ENCODE peak calls at places on chromosome 15, in five cellular contexts. D is CD4-positive, CD25-positive, alpha-beta regulatory T cell; V is endothelial cell of umbilical vein; X is sigmoid colon; N is stomach. C is an unnamed sample. For H3K36me3 and H3K4me1, the result is how much of the 10 kb centered on the place peaks cover.

GRCh38 chr15:75097939-75098338 is 74.5 kb downstream of the PPCDC start:
- DNase-seq in D (no peak), V (no peak), X (no peak), N (no peak), C (no peak)

GRCh38 chr15:63605036-63605435 is 7.8 kb downstream of the FBXL22 start:
- DNase-seq in V (no peak), N (no peak), D (no peak), X (no peak), C (no peak)

GRCh38 chr15:63354771-63355650 is 26.6 kb downstream of the CA12 start:
- DNase-seq in N (no peak), D (no peak), X (peak), V (no peak), C (peak)

GRCh38 chr15:29822100-29822684 is at the start of gene TJP1:
- DNase-seq in X (peak), D (no peak), N (peak), V (peak), C (peak)

GRCh38 chr15:76235186-76235826 is 76.0 kb downstream of the ETFA start:
- DNase-seq in V (peak), D (peak), N (no peak), X (no peak), C (no peak)

GRCh38 chr15:72220678-72221077 is 10.3 kb downstream of the PKM start:
- DNase-seq in D (no peak), N (no peak), X (no peak), V (no peak), C (no peak)

GRCh38 chr15:98433856-98434255 is 214.5 kb upstream of the IGF1R start:
- DNase-seq in V (no peak), D (no peak), X (no peak), N (no peak), C (no peak)

GRCh38 chr15:70154440-70155347 is 57.0 kb upstream of the TLE3 start:
- DNase-seq in X (peak), D (no peak), N (no peak), V (peak), C (no peak)

GRCh38 chr15:57866149-57866736 is 159.7 kb downstream of the POLR2M start:
- DNase-seq in N (peak), V (peak), D (peak), X (no peak), C (peak)

GRCh38 chr15:44591326-44591725 is 54.4 kb downstream of the EIF3J start:
- DNase-seq in N (no peak), V (no peak), D (no peak), X (no peak), C (no peak)

GRCh38 chr15:65050270-65050669 is 5.1 kb downstream of the SLC51B start:
- DNase-seq in V (no peak), N (no peak), D (no peak), X (no peak), C (no peak)

GRCh38 chr15:41868321-41868720 is 25.5 kb downstream of the SPTBN5 start:
- DNase-seq in N (no peak), D (no peak), V (no peak), X (no peak), C (no peak)

GRCh38 chr15:65101891-65102708 is 12.9 kb downstream of the UBAP1L start:
- DNase-seq in X (peak), D (no peak), V (no peak), N (no peak), C (no peak)

GRCh38 chr15:40536501-40536900 is 28.3 kb downstream of the CCDC32 start:
- DNase-seq in V (no peak), X (no peak), D (no peak), N (no peak), C (no peak)

GRCh38 chr15:60994842-60995495 is 234.1 kb downstream of the RORA start:
- DNase-seq in N (no peak), D (no peak), V (peak), X (no peak), C (no peak)

GRCh38 chr15:39195988-39196486 is 384.8 kb upstream of the THBS1 start:
- DNase-seq in X (no peak), V (peak), D (no peak), N (no peak), C (no peak)

GRCh38 chr15:82944840-82945239 is 7.7 kb downstream of the HOMER2 start:
- DNase-seq in N (no peak), X (no peak), D (no peak), V (no peak), C (no peak)

GRCh38 chr15:62569460-62570404 is 404.6 kb upstream of the C2CD4B start:
- DNase-seq in X (no peak), N (peak), V (no peak), D (no peak), C (peak)

GRCh38 chr15:38696120-38696727 is 131.6 kb upstream of the RASGRP1 start:
- DNase-seq in D (peak), N (peak), X (no peak), V (no peak), C (peak)

GRCh38 chr15:68343579-68344225 is 66.2 kb downstream of the FEM1B start:
- DNase-seq in D (no peak), V (no peak), X (no peak), N (no peak), C (no peak)
- H3K36me3 ChIP-seq in D (under half), V (under half), X (under half), N (under half), C (under half)

GRCh38 chr15:84942456-84942855 is 39.2 kb upstream of the PDE8A start:
- DNase-seq in D (no peak), V (no peak), N (no peak), X (peak), C (no peak)

GRCh38 chr15:84937144-84937543 is 44.5 kb upstream of the PDE8A start:
- DNase-seq in V (no peak), D (no peak), X (peak), N (no peak), C (no peak)

GRCh38 chr15:84938726-84939125 is 42.9 kb upstream of the PDE8A start:
- DNase-seq in X (no peak), V (no peak), D (no peak), N (no peak), C (no peak)

GRCh38 chr15:84944311-84944710 is 37.3 kb upstream of the PDE8A start:
- DNase-seq in V (no peak), X (peak), D (no peak), N (no peak), C (no peak)

DNA sequence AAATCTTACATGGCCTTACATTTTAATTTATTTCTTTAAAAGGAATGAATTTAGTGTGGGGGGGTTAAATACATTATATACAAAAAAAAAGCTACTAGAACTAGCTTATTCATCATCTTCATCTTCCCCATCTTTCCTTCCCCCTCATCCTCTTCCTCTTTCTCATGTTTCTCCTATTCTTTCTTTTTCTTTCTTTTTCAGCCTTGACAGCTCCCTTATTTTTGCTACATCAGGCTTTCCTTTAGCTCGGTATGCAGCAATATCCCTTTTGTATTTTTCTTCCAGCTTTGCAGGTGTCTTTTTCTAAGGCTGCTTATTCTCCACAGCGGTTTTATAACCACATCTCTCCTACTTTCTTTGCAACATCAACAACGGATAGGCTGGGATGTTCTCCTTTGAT is 41.3 kb upstream of the PDE8A start:
- DNase-seq in D (no peak), V (no peak), X (no peak), N (no peak), C (no peak)
- H3K4me1 ChIP-seq in D (under half), V (under half), X (under half), N (under half), C (under half)

GRCh38 chr15:81050259-81050658 is 49.5 kb downstream of the TLNRD1 start:
- DNase-seq in D (no peak), V (no peak), N (no peak), X (no peak), C (no peak)

GRCh38 chr15:81047948-81048347 is 47.2 kb downstream of the TLNRD1 start:
- DNase-seq in V (no peak), X (no peak), N (no peak), D (no peak), C (no peak)

GRCh38 chr15:81052046-81052445 is 51.3 kb downstream of the TLNRD1 start:
- DNase-seq in X (no peak), N (no peak), V (no peak), D (peak), C (no peak)

GRCh38 chr15:81050806-81051205 is 50.1 kb downstream of the TLNRD1 start:
- DNase-seq in N (no peak), X (no peak), D (peak), V (no peak), C (no peak)

DNA sequence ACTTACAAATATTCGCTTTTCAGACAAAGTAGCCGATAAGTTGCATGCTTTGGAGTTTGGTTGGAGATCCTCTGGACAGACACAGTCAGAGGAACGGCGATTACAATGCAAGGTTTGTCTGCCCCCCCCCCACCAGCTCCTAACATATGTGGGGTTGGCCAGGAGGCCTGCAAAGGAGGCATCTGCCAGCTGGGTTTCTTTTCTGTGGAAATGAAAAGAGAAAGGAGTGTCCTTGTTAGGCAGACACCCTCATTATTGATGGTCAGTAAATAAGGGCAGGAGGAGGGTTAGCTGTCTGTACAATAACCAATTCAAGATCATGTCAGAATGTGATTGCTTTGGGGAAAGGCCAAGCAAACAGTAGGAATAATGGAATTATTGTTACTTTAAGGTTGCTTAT is 49.1 kb downstream of the TLNRD1 start:
- DNase-seq in V (no peak), X (no peak), N (no peak), D (no peak), C (no peak)
- H3K36me3 ChIP-seq in V (under half), X (under half), N (under half), D (under half), C (under half)

GRCh38 chr15:78673917-78674444 is 33.0 kb upstream of the CHRNB4 start:
- DNase-seq in N (no peak), V (no peak), D (no peak), X (no peak), C (no peak)
- H3K4me1 ChIP-seq in N (under half), V (under half), D (under half), X (under half), C (under half)

GRCh38 chr15:22942306-22942855 is 37.8 kb downstream of the CYFIP1 start:
- DNase-seq in D (no peak), V (no peak), X (peak), N (no peak), C (no peak)

GRCh38 chr15:22941179-22941578 is 39.0 kb downstream of the CYFIP1 start:
- DNase-seq in N (no peak), X (peak), V (no peak), D (no peak), C (no peak)

GRCh38 chr15:22939652-22940061 is 40.5 kb downstream of the CYFIP1 start:
- DNase-seq in D (no peak), V (no peak), N (no peak), X (no peak), C (no peak)

GRCh38 chr15:22936577-22937472 is 43.3 kb downstream of the CYFIP1 start:
- DNase-seq in V (no peak), N (no peak), X (no peak), D (peak), C (no peak)

DNA sequence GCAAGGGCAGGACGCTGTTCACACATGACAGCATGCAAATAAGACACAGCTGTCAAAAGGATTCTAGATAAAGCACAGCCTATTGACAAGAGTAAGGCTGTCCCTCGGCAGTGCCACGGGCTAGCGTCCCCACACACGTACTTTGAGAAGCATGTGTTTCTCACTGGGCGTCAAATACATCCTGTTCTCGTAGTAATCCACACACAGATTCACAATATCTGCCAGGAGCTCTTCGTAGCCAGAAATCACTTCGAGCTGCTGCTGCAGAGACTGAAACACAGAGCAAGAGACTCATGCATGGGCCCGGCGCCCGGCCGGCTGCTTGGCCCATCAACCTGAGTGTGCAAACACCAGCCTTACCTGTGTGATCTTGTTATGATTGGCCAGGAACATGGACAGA is 41.1 kb downstream of the CYFIP1 start:
- DNase-seq in N (no peak), D (no peak), V (no peak), X (no peak), C (no peak)
- H3K36me3 ChIP-seq in N (half or more), D (under half), V (under half), X (under half), C (under half)

GRCh38 chr15:51924146-51925068 is 47.2 kb downstream of the LEO1 start:
- DNase-seq in V (no peak), D (no peak), N (peak), X (no peak), C (no peak)
- H3K4me1 ChIP-seq in V (under half), D (under half), N (under half), X (under half), C (under half)

DNA sequence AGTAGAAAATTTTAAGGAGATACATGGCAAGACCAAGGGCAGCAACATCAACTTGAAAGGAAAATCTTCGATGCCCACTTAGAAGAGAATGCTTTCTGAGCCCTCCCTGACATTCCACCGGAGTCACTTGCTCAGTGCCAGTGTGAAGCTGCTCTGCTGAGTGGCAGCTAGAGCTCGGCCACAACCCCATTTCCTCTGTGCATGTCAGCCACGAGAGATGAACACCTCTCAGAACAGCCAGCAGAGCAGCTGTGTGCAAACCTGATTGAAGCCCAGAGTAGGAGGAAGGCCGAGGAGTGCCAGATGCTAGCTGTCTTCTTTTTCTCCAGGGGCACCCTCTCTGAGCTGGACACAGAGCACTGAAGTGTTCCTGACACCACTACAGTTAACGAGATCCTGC is 12.2 kb downstream of the TARS3 start:
- DNase-seq in X (no peak), N (no peak), V (no peak), D (no peak), C (no peak)
- H3K36me3 ChIP-seq in X (under half), N (half or more), V (under half), D (half or more), C (under half)

DNA sequence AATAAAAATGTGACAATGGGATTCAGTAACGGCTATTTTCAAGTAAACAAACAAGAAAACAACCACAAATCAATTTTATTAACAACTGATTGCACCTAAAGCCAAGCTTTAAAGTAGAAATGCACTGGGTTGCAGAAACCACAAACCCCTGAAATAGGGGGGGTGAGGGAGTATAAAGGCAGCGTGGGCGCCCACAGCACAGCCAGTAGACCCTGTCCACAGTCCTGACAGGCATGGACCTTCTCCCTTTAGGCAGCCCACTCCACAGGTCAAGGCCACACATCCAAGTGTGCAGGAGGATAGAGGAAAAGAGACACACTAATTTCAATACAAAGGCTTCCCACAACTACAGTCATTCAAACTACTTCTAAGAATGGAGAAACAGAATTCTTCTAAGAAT is 48.8 kb downstream of the CHSY1 start:
- DNase-seq in V (no peak), N (no peak), X (no peak), D (peak), C (no peak)
- H3K4me1 ChIP-seq in V (under half), N (under half), X (under half), D (half or more), C (under half)

DNA sequence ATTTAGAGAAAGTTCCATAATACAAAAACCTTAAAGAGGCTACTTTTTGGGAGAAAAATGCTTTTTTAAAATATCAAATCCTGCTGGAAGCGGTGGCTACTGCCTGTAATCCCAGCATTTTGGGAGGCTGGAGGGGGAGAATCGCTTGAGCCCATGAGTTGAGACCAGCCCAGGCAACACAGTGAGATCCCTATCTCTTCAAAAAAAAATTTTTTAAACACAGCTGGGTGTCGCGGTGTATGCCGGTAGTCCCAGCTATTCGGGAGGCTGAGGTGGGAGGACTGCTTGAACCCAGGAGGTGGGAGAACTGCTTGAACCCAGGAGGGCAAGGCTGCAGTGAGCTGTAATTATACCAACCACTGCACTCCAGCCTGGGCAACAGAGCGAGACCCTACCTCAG is 14.2 kb downstream of the SLTM start:
- DNase-seq in X (no peak), N (no peak), D (no peak), V (no peak), C (no peak)
- H3K36me3 ChIP-seq in X (under half), N (half or more), D (under half), V (under half), C (under half)

C was measured in mucosa of descending colon.